ENCODE peak calls at places on chromosome 3, in six cellular contexts. One of them, this sample, is unnamed.

GRCh38 chr3:174862666-174863065 is 3.5 kb downstream of the NAALADL2 start:
- DNase-seq in astrocyte: no peak
- DNase-seq in lower lobe of right lung: no peak
- DNase-seq in endodermal cell: no peak
- DNase-seq in body of pancreas: no peak
- DNase-seq in DND-41: no peak
- DNase-seq in this sample: no peak

GRCh38 chr3:42712716-42713372 is 10.2 kb upstream of the HHATL start:
- DNase-seq in astrocyte: no peak
- DNase-seq in lower lobe of right lung: no peak
- DNase-seq in endodermal cell: no peak
- DNase-seq in body of pancreas: no peak
- DNase-seq in DND-41: no peak
- DNase-seq in this sample: no peak

GRCh38 chr3:172153335-172153861 is 114.0 kb downstream of the FNDC3B start:
- DNase-seq in DND-41: peak
- DNase-seq in endodermal cell: peak
- DNase-seq in body of pancreas: peak
- DNase-seq in lower lobe of right lung: peak
- DNase-seq in astrocyte: peak
- DNase-seq in this sample: no peak

GRCh38 chr3:129664040-129664646 is 57.7 kb upstream of the PLXND1 start:
- DNase-seq in DND-41: no peak
- DNase-seq in body of pancreas: no peak
- DNase-seq in astrocyte: no peak
- DNase-seq in endodermal cell: no peak
- DNase-seq in lower lobe of right lung: no peak
- DNase-seq in this sample: no peak

GRCh38 chr3:134327594-134327975 is 46.7 kb downstream of the AMOTL2 start:
- DNase-seq in astrocyte: peak
- DNase-seq in lower lobe of right lung: no peak
- DNase-seq in body of pancreas: no peak
- DNase-seq in endodermal cell: peak
- DNase-seq in DND-41: no peak
- DNase-seq in this sample: no peak

GRCh38 chr3:18556001-18556408 is 130.9 kb upstream of the SATB1 start:
- DNase-seq in endodermal cell: no peak
- DNase-seq in body of pancreas: no peak
- DNase-seq in lower lobe of right lung: no peak
- DNase-seq in astrocyte: no peak
- DNase-seq in DND-41: no peak
- DNase-seq in this sample: no peak

GRCh38 chr3:150247456-150247855 is 160.6 kb upstream of the TSC22D2 start:
- DNase-seq in astrocyte: no peak
- DNase-seq in body of pancreas: no peak
- DNase-seq in endodermal cell: no peak
- DNase-seq in DND-41: no peak
- DNase-seq in lower lobe of right lung: no peak
- DNase-seq in this sample: no peak

GRCh38 chr3:134473868-134474546 is 11.8 kb downstream of the ANAPC13 start:
- DNase-seq in lower lobe of right lung: no peak
- DNase-seq in DND-41: peak
- DNase-seq in astrocyte: peak
- DNase-seq in body of pancreas: peak
- DNase-seq in endodermal cell: peak
- DNase-seq in this sample: no peak

GRCh38 chr3:50226888-50227389 is 9.1 kb upstream of the GNAI2 start:
- DNase-seq in DND-41: no peak
- DNase-seq in body of pancreas: no peak
- DNase-seq in astrocyte: no peak
- DNase-seq in endodermal cell: no peak
- DNase-seq in lower lobe of right lung: no peak
- DNase-seq in this sample: peak

GRCh38 chr3:172156309-172156998 is 117.1 kb downstream of the FNDC3B start:
- DNase-seq in body of pancreas: peak
- DNase-seq in lower lobe of right lung: peak
- DNase-seq in astrocyte: no peak
- DNase-seq in DND-41: no peak
- DNase-seq in endodermal cell: peak
- DNase-seq in this sample: no peak

GRCh38 chr3:28077566-28077965 is 163.9 kb upstream of the CMC1 start:
- DNase-seq in astrocyte: peak
- DNase-seq in endodermal cell: peak
- DNase-seq in body of pancreas: peak
- DNase-seq in DND-41: no peak
- DNase-seq in lower lobe of right lung: no peak
- DNase-seq in this sample: no peak

GRCh38 chr3:149584236-149584635 is 73.6 kb downstream of the WWTR1 start:
- DNase-seq in lower lobe of right lung: no peak
- DNase-seq in astrocyte: no peak
- DNase-seq in DND-41: no peak
- DNase-seq in body of pancreas: no peak
- DNase-seq in endodermal cell: no peak
- DNase-seq in this sample: no peak

GRCh38 chr3:190512666-190513065 is 1.2 kb upstream of the IL1RAP start:
- DNase-seq in DND-41: no peak
- DNase-seq in body of pancreas: no peak
- DNase-seq in endodermal cell: no peak
- DNase-seq in lower lobe of right lung: no peak
- DNase-seq in astrocyte: no peak
- DNase-seq in this sample: no peak

GRCh38 chr3:133944181-133944580 is 48.5 kb upstream of the RAB6B start:
- DNase-seq in lower lobe of right lung: no peak
- DNase-seq in astrocyte: peak
- DNase-seq in endodermal cell: no peak
- DNase-seq in DND-41: no peak
- DNase-seq in body of pancreas: no peak
- DNase-seq in this sample: no peak

GRCh38 chr3:78689378-78689777 is 1078.4 kb downstream of the ROBO1 start:
- DNase-seq in body of pancreas: no peak
- DNase-seq in DND-41: no peak
- DNase-seq in endodermal cell: no peak
- DNase-seq in astrocyte: no peak
- DNase-seq in lower lobe of right lung: no peak
- DNase-seq in this sample: no peak

GRCh38 chr3:126849768-126850167 is 133.1 kb upstream of the PLXNA1 start:
- DNase-seq in lower lobe of right lung: no peak
- DNase-seq in DND-41: no peak
- DNase-seq in body of pancreas: no peak
- DNase-seq in endodermal cell: no peak
- DNase-seq in astrocyte: no peak
- DNase-seq in this sample: no peak

GRCh38 chr3:52265387-52265786 is 13.1 kb downstream of the WDR82 start:
- DNase-seq in astrocyte: no peak
- DNase-seq in DND-41: no peak
- DNase-seq in body of pancreas: no peak
- DNase-seq in endodermal cell: peak
- DNase-seq in lower lobe of right lung: no peak
- DNase-seq in this sample: no peak
- TF ChIP-seq CTCF in astrocyte: no peak
- TF ChIP-seq CTCF in DND-41: peak
- TF ChIP-seq CTCF in body of pancreas: no peak
- TF ChIP-seq CTCF in endodermal cell: peak
- TF ChIP-seq CTCF in lower lobe of right lung: no peak
- TF ChIP-seq CTCF in this sample: no peak

GRCh38 chr3:141708367-141708766 is 29.7 kb upstream of the RNF7 start:
- DNase-seq in astrocyte: no peak
- DNase-seq in body of pancreas: no peak
- DNase-seq in lower lobe of right lung: no peak
- DNase-seq in endodermal cell: no peak
- DNase-seq in DND-41: no peak
- DNase-seq in this sample: peak
- H3K27ac ChIP-seq in astrocyte: no peak
- H3K27ac ChIP-seq in body of pancreas: no peak
- H3K27ac ChIP-seq in lower lobe of right lung: no peak
- H3K27ac ChIP-seq in endodermal cell: no peak
- H3K27ac ChIP-seq in DND-41: no peak
- H3K27ac ChIP-seq in this sample: no peak

GRCh38 chr3:46899151-46900006 is 21.9 kb downstream of the PTH1R start:
- DNase-seq in lower lobe of right lung: peak
- DNase-seq in astrocyte: no peak
- DNase-seq in body of pancreas: no peak
- DNase-seq in endodermal cell: no peak
- DNase-seq in DND-41: no peak
- DNase-seq in this sample: no peak

GRCh38 chr3:46897031-46897430 is 19.5 kb downstream of the PTH1R start:
- DNase-seq in lower lobe of right lung: peak
- DNase-seq in body of pancreas: no peak
- DNase-seq in astrocyte: no peak
- DNase-seq in DND-41: no peak
- DNase-seq in endodermal cell: no peak
- DNase-seq in this sample: no peak

GRCh38 chr3:46896386-46896785 is 18.9 kb downstream of the PTH1R start:
- DNase-seq in lower lobe of right lung: peak
- DNase-seq in DND-41: no peak
- DNase-seq in astrocyte: no peak
- DNase-seq in body of pancreas: no peak
- DNase-seq in endodermal cell: no peak
- DNase-seq in this sample: no peak

GRCh38 chr3:46898321-46899150 is 21.0 kb downstream of the PTH1R start:
- DNase-seq in lower lobe of right lung: peak
- DNase-seq in body of pancreas: no peak
- DNase-seq in endodermal cell: peak
- DNase-seq in DND-41: no peak
- DNase-seq in astrocyte: no peak
- DNase-seq in this sample: no peak

GRCh38 chr3:46897829-46898320 is 20.4 kb downstream of the PTH1R start:
- DNase-seq in DND-41: no peak
- DNase-seq in endodermal cell: no peak
- DNase-seq in lower lobe of right lung: peak
- DNase-seq in astrocyte: no peak
- DNase-seq in body of pancreas: no peak
- DNase-seq in this sample: no peak
- TF ChIP-seq CTCF in DND-41: no peak
- TF ChIP-seq CTCF in endodermal cell: peak
- TF ChIP-seq CTCF in lower lobe of right lung: no peak
- TF ChIP-seq CTCF in astrocyte: no peak
- TF ChIP-seq CTCF in body of pancreas: no peak
- TF ChIP-seq CTCF in this sample: no peak

DNA sequence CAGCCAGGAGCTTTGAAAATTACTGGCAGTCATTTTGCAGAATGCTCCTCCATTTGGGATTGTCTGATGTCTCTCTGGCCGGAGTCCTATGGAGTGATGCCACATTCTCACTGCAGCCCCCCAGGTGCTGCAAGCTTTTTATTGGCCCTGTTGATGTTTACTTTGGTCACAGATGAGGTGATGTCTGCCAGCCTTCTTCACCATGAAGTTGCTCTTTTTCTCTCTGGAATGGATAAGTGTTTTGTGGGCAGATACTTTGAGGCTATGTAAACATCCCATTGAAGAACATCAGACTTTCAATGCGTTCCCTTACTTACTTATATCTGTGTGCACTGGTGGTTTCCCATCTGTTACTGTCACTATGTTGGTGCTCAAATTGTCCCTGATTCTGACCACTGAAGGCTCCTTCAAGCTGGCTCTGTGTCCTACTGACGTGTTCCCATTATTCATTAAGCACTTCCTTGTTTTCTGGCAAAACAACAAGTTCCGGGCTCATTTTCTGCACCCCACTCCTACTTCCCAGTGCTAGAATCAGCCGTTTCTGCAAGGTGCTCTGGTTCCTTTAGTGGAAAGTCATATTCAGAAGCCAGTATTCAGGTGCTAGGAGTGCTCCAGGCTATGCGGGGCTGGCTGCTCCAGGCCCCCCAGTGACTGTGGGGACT is 1.4 kb upstream of the CLEC3B start:
- DNase-seq in DND-41: no peak
- DNase-seq in astrocyte: no peak
- DNase-seq in body of pancreas: no peak
- DNase-seq in endodermal cell: no peak
- DNase-seq in lower lobe of right lung: no peak
- DNase-seq in this sample: no peak
- H3K27ac ChIP-seq in DND-41: no peak
- H3K27ac ChIP-seq in astrocyte: no peak
- H3K27ac ChIP-seq in body of pancreas: no peak
- H3K27ac ChIP-seq in endodermal cell: no peak
- H3K27ac ChIP-seq in lower lobe of right lung: peak
- H3K27ac ChIP-seq in this sample: no peak

GRCh38 chr3:45343947-45344346 is 44.4 kb upstream of the LARS2 start:
- DNase-seq in astrocyte: no peak
- DNase-seq in body of pancreas: no peak
- DNase-seq in DND-41: no peak
- DNase-seq in lower lobe of right lung: no peak
- DNase-seq in endodermal cell: peak
- DNase-seq in this sample: peak
- TF ChIP-seq CTCF in astrocyte: no peak
- TF ChIP-seq CTCF in body of pancreas: no peak
- TF ChIP-seq CTCF in DND-41: peak
- TF ChIP-seq CTCF in lower lobe of right lung: peak
- TF ChIP-seq CTCF in endodermal cell: peak
- TF ChIP-seq CTCF in this sample: no peak

This sample was measured in HL-60.